ENCODE peak calls at places on chromosomes 16 and 17, in five cellular contexts. L is tibial artery, T is Calu3, P is stomach, K is HFFc6. J is an unnamed sample.

GRCh38 chr16:50272687-50273381 is 6.5 kb downstream of the ADCY7 start:
- DNase-seq in L (peak; percentile 47), K (no peak), T (no peak), P (no peak), J (no peak)

GRCh38 chr17:4444782-4445473 is 11.2 kb downstream of the SPNS3 start:
- DNase-seq in L (no peak), P (peak; percentile 95), K (no peak), T (peak; percentile 85), J (no peak)

GRCh38 chr17:56594528-56595418 is 1.3 kb downstream of the NOG start:
- DNase-seq in L (no peak), P (no peak), K (peak; percentile 19), T (peak; percentile 16), J (no peak)

GRCh38 chr16:85750021-85750826 is 672 bp downstream of the C16orf74 start:
- DNase-seq in T (no peak), P (peak; percentile 36), K (peak; percentile 37), L (no peak), J (peak; percentile 55)

GRCh38 chr16:57986196-57986595 is 14.3 kb downstream of the ZNF319 start:
- DNase-seq in K (no peak), P (no peak), L (no peak), T (no peak), J (no peak)

GRCh38 chr17:48101012-48101720 is at the start of gene CBX1:
- DNase-seq in T (peak; percentile 99), L (peak; percentile 95), P (peak; percentile 94), K (peak; percentile 89), J (peak; percentile 96)

GRCh38 chr16:70377782-70378181 is 31.1 kb downstream of the DDX19A start:
- DNase-seq in P (no peak), L (no peak), K (no peak), T (no peak), J (no peak)

GRCh38 chr16:69013991-69014390 is 91.5 kb upstream of the HAS3 start:
- DNase-seq in K (no peak), P (no peak), T (no peak), L (no peak), J (no peak)

GRCh38 chr16:13809765-13810164 is 110.2 kb upstream of the ERCC4 start:
- DNase-seq in K (no peak), L (no peak), T (no peak), P (no peak), J (no peak)

GRCh38 chr17:14429084-14429483 is 128.2 kb downstream of the HS3ST3B1 start:
- DNase-seq in K (no peak), L (no peak), T (no peak), P (no peak), J (no peak)

GRCh38 chr17:44707755-44708400 is 587 bp upstream of the DBF4B start:
- DNase-seq in P (no peak), T (no peak), K (no peak), L (no peak), J (no peak)

GRCh38 chr16:73204359-73205152 is 156.6 kb upstream of the ZFHX3 start:
- DNase-seq in T (peak; percentile 13), P (no peak), L (no peak), K (no peak), J (no peak)

GRCh38 chr17:27928546-27928945 is 35.4 kb upstream of the LYRM9 start:
- DNase-seq in L (no peak), T (no peak), P (no peak), K (no peak), J (no peak)

GRCh38 chr17:49234509-49235080 is 4.0 kb upstream of the PHOSPHO1 start:
- DNase-seq in P (no peak), K (no peak), L (no peak), T (no peak), J (no peak)

GRCh38 chr16:85169333-85170065 is 57.2 kb upstream of the CIBAR2 start:
- DNase-seq in K (peak; percentile 12), L (no peak), T (no peak), P (no peak), J (peak; percentile 48)

GRCh38 chr17:77535892-77536291 is 395.1 kb downstream of the SEC14L1 start:
- DNase-seq in T (no peak), K (no peak), L (peak; percentile 17), P (no peak), J (no peak)

GRCh38 chr16:23371368-23371767 is 69.3 kb downstream of the SCNN1B start:
- DNase-seq in K (no peak), T (no peak), L (no peak), P (no peak), J (no peak)
- TF ChIP-seq CTCF in K (no peak), T (peak; percentile 35), L (no peak), P (no peak), J (no peak)

GRCh38 chr16:89374393-89374948 is 115.9 kb downstream of the ANKRD11 start:
- DNase-seq in P (no peak), L (no peak), K (no peak), T (no peak), J (no peak)
- TF ChIP-seq CTCF in P (no peak), L (no peak), K (no peak), T (no peak), J (no peak)

GRCh38 chr17:58315750-58316149 is 12.8 kb downstream of the TSPOAP1 start:
- DNase-seq in L (no peak), K (no peak), T (no peak), P (peak; percentile 1), J (no peak)

GRCh38 chr17:58318627-58319180 is 9.9 kb downstream of the TSPOAP1 start:
- DNase-seq in L (peak; percentile 38), P (no peak), K (no peak), T (no peak), J (no peak)

GRCh38 chr17:58318065-58318481 is 10.5 kb downstream of the TSPOAP1 start:
- DNase-seq in T (no peak), P (no peak), L (peak; percentile 44), K (no peak), J (no peak)

GRCh38 chr17:58316260-58316960 is 12.2 kb downstream of the TSPOAP1 start:
- DNase-seq in T (no peak), K (no peak), L (peak; percentile 34), P (peak; percentile 19), J (no peak)

GRCh38 chr17:58317421-58318064 is 11.1 kb downstream of the TSPOAP1 start:
- DNase-seq in L (peak; percentile 61), P (peak; percentile 63), T (peak; percentile 61), K (peak; percentile 68), J (peak; percentile 61)
- TF ChIP-seq CTCF in L (peak; percentile 28), P (peak; percentile 75), T (peak; percentile 49), K (peak; percentile 83), J (peak; percentile 80)

DNA sequence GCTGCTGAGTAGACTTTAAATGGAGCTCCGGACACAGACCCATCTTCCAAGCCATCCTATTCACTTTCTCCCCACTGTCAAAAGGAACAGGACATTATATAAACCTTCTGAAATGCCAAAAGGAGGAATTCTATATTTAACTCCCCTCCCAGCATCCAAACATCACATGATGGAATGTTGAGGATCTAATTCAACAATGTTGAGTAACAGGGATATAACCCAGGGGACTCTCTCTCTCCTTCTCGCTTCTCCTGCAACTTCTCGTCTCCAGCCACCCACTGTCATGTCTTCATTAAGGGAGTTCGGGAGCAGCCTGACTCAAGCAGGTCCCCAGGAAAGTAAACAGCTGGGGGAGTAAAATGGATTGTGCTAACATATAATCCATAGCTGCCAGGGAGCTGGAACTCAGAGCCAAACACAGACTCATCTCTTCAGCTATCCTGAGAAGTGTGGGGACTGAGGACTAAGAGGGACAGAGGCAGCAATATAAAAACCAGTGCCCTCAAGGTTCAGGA is 51.7 kb downstream of the GRIN2A start:
- DNase-seq in K (no peak), P (no peak), T (no peak), L (no peak), J (no peak)
- TF ChIP-seq CTCF in K (no peak), P (no peak), T (no peak), L (no peak), J (no peak)

DNA sequence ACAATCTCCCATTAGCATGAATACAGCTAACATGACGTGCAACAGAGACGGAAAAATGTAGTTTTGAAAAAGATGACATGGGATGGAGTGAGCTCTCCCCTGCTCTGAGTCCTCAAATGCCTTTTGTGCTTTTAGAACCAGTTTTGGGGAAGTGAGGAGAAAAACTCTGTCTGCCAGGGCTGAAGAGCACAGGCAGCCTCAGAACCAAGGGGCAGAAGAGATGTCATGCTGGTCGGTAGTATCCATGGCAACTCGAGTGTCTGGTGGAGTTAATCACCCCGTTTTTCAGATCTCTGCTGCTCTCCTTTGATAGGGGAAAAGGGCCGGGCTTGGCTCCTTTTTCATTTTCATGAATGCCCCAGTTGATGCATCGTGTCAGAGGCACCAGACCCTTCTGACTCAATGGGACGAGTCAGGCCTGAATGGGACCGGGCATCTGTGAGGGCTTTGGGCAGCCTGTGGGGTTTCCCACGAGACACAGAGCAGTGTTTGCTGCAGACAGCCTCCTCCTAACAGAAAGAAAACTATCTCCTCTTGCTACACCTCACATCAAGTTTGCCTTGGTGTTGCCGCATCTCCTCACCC is 304.7 kb downstream of the ABCC12 start:
- DNase-seq in T (no peak), L (no peak), P (no peak), K (no peak), J (no peak)
- TF ChIP-seq CTCF in T (no peak), L (no peak), P (no peak), K (no peak), J (no peak)

DNA sequence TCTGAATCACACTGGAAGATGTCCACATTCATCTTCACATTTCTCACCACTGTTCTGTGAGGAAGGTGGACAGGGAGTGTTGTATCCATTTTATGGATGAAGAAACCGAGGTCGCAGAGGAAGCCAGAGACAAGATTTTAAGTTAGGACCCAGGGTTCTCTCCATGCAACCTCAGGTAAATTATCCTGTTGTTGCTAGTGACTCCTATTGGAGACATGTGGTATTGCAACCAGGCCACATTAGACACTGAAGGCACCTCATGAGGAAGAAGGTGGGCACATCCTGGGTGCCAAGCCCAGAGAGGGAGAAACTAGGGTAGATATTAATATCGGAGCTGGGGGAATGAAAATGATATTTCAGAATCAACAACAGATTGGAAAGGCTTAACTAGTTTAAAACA is 8.5 kb upstream of the WNT9B start:
- DNase-seq in T (no peak), L (no peak), K (no peak), P (no peak), J (no peak)
- TF ChIP-seq CTCF in T (peak; percentile 88), L (no peak), K (peak; percentile 81), P (no peak), J (peak; percentile 62)